ENCODE peak calls at places on chromosomes 5 and 9, in ten cellular contexts. Z, E, F, H, C, U, I, V, S and T are unnamed samples.
A peak's percentile ranks its signal among the peaks of the same experiment; 100 is the strongest.

GRCh38 chr5:43646997-43647396 is 44.0 kb downstream of the NNT start:
- DNase-seq in V (no peak), S (peak; percentile 58), I (no peak), E (no peak), C (no peak), Z (no peak), H (no peak), F (no peak), U (no peak), T (no peak)

GRCh38 chr5:53362521-53362941 is 117.9 kb upstream of the FST start:
- DNase-seq in V (peak; percentile 59), U (no peak), C (peak; percentile 99), Z (peak; percentile 87), S (peak; percentile 91), E (no peak), F (no peak), H (peak; percentile 99), I (no peak), T (no peak)

GRCh38 chr9:69532359-69532758 is 139.8 kb downstream of the APBA1 start:
- DNase-seq in I (no peak), F (peak; percentile 53), Z (no peak), H (no peak), E (no peak), V (no peak), C (no peak), S (no peak), U (no peak), T (no peak)

GRCh38 chr9:93089481-93089991 is 6.5 kb upstream of the CARD19 start:
- DNase-seq in U (no peak), F (no peak), C (no peak), H (no peak), I (no peak), S (no peak), E (peak; percentile 23), Z (no peak), V (no peak), T (no peak)

GRCh38 chr5:69211200-69211599 is 21.8 kb downstream of the CENPH start:
- DNase-seq in C (no peak), V (no peak), H (no peak), U (no peak), I (no peak), S (no peak), Z (no peak), F (no peak), E (no peak), T (no peak)

GRCh38 chr5:173242675-173243085 is 7.7 kb upstream of the NKX2-5 start:
- DNase-seq in F (no peak), C (no peak), V (no peak), Z (no peak), S (no peak), E (peak; percentile 77), H (no peak), U (no peak), I (peak; percentile 65), T (no peak)

GRCh38 chr9:2809692-2810423 is 34.0 kb downstream of the PUM3 start:
- DNase-seq in Z (peak; percentile 14), V (peak; percentile 79), E (peak; percentile 55), S (peak; percentile 94), I (no peak), F (no peak), C (peak; percentile 95), H (no peak), U (no peak), T (no peak)

GRCh38 chr9:99105152-99106043 is 485 bp downstream of the TGFBR1 start:
- DNase-seq in E (peak; percentile 52), S (peak; percentile 63), I (peak; percentile 87), F (peak; percentile 83), C (peak; percentile 38), H (peak; percentile 83), U (peak; percentile 81), V (peak; percentile 25), Z (peak; percentile 72), T (no peak)

GRCh38 chr9:27430754-27431540 is 93.1 kb upstream of the IFNK start:
- DNase-seq in Z (no peak), H (no peak), E (no peak), V (no peak), S (no peak), I (no peak), U (no peak), C (no peak), F (no peak), T (no peak)

GRCh38 chr9:694499-695154 is 146.9 kb upstream of the DMRT1 start:
- DNase-seq in C (peak; percentile 67), S (peak; percentile 70), V (no peak), I (peak; percentile 79), F (no peak), U (no peak), E (no peak), Z (peak; percentile 94), H (peak; percentile 96), T (no peak)

GRCh38 chr9:135038331-135038730 is 49.1 kb upstream of the OLFM1 start:
- DNase-seq in I (no peak), S (no peak), E (no peak), Z (no peak), C (no peak), F (no peak), V (no peak), H (no peak), U (no peak), T (no peak)

GRCh38 chr9:6565312-6565711 is 80.2 kb downstream of the GLDC start:
- DNase-seq in Z (no peak), S (no peak), I (no peak), F (no peak), C (no peak), U (no peak), H (no peak), E (no peak), V (no peak), T (no peak)

GRCh38 chr9:96391021-96391765 is 7.7 kb upstream of the SLC35D2 start:
- DNase-seq in Z (no peak), C (no peak), S (peak; percentile 27), U (no peak), F (no peak), V (no peak), E (no peak), I (no peak), H (no peak), T (no peak)

GRCh38 chr9:1916676-1917075 is 98.5 kb upstream of the SMARCA2 start:
- DNase-seq in Z (no peak), C (no peak), S (peak; percentile 34), I (no peak), U (no peak), E (no peak), H (no peak), V (no peak), F (no peak), T (no peak)

GRCh38 chr5:118965913-118966312 is 22.4 kb downstream of the DTWD2 start:
- DNase-seq in C (no peak), E (no peak), F (no peak), H (no peak), I (no peak), V (no peak), S (no peak), Z (no peak), U (no peak), T (no peak)

GRCh38 chr9:19552282-19552681 is 143.5 kb downstream of the ACER2 start:
- DNase-seq in U (no peak), E (no peak), H (no peak), Z (no peak), F (no peak), V (no peak), C (no peak), S (no peak), I (no peak), T (no peak)

GRCh38 chr5:131302506-131302905 is 38.7 kb downstream of the CDC42SE2 start:
- DNase-seq in C (no peak), I (no peak), S (no peak), U (no peak), F (no peak), E (no peak), H (peak; percentile 32), Z (peak; percentile 78), V (no peak), T (no peak)
- TF ChIP-seq CTCF in C (no peak), I (no peak), S (no peak), U (no peak), F (no peak), E (no peak), H (peak; percentile 2), Z (no peak), V (no peak), T (no peak)

DNA sequence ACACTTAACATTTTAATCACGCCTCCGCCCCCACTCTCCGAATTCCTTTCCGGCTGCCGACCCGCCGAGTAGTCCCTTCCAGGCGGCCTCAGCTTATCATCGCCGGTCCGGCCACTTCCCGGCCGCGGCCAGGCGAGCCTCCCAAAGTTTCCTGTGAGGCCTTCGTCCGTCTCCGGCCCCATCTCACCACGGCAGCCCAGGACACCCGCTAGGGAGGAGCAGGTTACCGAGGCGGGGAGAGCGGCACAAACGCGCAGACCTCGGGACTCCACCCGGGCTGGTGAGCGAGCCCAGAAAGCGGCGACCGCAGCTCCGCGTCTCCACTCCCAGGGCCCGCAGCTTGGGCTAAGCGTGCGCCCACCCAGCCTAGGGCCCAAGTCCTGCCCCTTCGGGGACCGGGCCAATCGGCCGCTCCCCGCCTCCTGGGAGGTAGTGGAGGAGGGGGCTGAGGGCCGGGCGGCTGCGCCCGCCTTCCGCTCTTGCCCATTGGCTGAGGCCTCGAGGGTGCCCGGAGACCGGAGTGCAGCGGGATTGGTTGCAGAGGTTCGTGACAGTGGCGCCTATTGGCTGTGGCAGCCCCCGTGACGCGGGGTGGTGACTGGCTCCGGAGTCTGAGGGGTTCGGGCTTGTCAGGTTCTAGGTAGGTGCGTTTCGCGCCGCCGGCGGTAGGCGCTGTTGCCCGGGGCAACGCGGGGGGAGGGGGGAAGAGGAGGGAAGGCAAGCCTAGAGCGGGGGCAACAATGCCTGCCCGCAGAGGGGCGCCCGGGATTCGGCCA is 845 bp downstream of the FER start:
- DNase-seq in V (peak; percentile 99), U (peak; percentile 99), S (peak; percentile 99), C (peak; percentile 95), Z (peak; percentile 98), F (peak; percentile 99), E (peak; percentile 100), H (peak; percentile 100), I (peak; percentile 100), T (peak; percentile 96)
- TF ChIP-seq CTCF in V (peak; percentile 47), U (no peak), S (no peak), C (no peak), Z (no peak), F (peak; percentile 25), E (no peak), H (peak; percentile 13), I (no peak), T (peak; percentile 31)

DNA sequence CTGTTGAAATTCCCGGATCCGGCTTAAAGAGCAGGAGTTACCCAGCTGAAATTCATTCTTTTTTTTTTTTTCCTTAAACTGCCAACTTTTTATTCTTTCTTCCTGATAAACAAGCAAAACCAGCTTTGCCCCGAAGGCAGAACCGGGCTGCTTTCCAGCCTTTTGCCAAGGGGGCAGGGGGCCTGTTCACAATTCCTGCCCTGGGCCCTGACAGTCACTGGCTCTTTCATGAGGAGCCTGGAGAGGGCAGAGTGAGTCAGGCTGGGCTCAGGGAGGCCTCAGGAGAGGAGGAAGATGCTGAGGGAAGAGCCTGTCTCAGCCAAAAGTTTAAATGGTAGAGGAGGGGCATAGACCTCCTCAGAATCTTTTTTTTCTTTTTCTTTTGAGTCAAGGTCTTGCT is 4.8 kb downstream of the GLIPR2 start:
- DNase-seq in V (no peak), U (no peak), C (no peak), H (peak; percentile 25), E (peak; percentile 49), I (no peak), Z (peak; percentile 50), F (peak; percentile 38), S (peak; percentile 48), T (no peak)
- TF ChIP-seq CTCF in V (no peak), U (no peak), C (peak; percentile 66), H (peak; percentile 53), E (peak; percentile 50), I (no peak), Z (peak; percentile 30), F (no peak), S (peak; percentile 50), T (no peak)

GRCh38 chr9:73067074-73067473 is 84.6 kb upstream of the ANXA1 start:
- DNase-seq in C (no peak), H (no peak), S (no peak), Z (no peak), V (no peak), F (no peak), I (no peak), E (peak; percentile 39), U (peak; percentile 16), T (no peak)
- TF ChIP-seq CTCF in C (no peak), H (no peak), S (no peak), Z (no peak), V (peak; percentile 49), F (no peak), I (no peak), E (peak; percentile 48), U (peak; percentile 21), T (peak; percentile 53)